ENCODE peak calls at places on chromosomes 3 and 15, in six cellular contexts. W is transverse colon, M is endodermal cell, E is HCT116, B is Peyer's patch, C is body of pancreas. O is an unnamed sample.

GRCh38 chr3:14345496-14346150 is 56.8 kb upstream of the SLC6A6 start:
- DNase-seq in B (no peak), W (no peak), E (no peak), M (no peak), C (no peak), O (no peak)

GRCh38 chr3:107377151-107377550 is at the start of gene CCDC54:
- DNase-seq in C (no peak), M (no peak), B (no peak), E (no peak), W (no peak), O (no peak)

GRCh38 chr3:18288243-18288642 is 136.9 kb downstream of the SATB1 start:
- DNase-seq in B (no peak), C (peak; percentile 44), M (no peak), W (no peak), E (no peak), O (no peak)

GRCh38 chr3:112303811-112304325 is 9.9 kb upstream of the SLC9C1 start:
- DNase-seq in E (no peak), C (no peak), M (peak; percentile 75), W (no peak), B (no peak), O (no peak)

GRCh38 chr15:41790756-41791546 is 16.7 kb downstream of the MAPKBP1 start:
- DNase-seq in C (no peak), B (no peak), E (peak; percentile 28), M (no peak), W (no peak), O (no peak)

GRCh38 chr3:105353485-105354161 is 13.1 kb upstream of the ALCAM start:
- DNase-seq in C (peak; percentile 21), E (no peak), W (no peak), B (no peak), M (peak; percentile 84), O (peak; percentile 30)

GRCh38 chr3:32340639-32341365 is 50.9 kb upstream of the CMTM7 start:
- DNase-seq in B (no peak), E (no peak), W (peak; percentile 27), M (no peak), C (peak; percentile 37), O (no peak)

GRCh38 chr3:49377483-49377882 is 19.3 kb upstream of the GPX1 start:
- DNase-seq in E (no peak), B (no peak), C (no peak), M (no peak), W (no peak), O (no peak)

GRCh38 chr15:29842290-29842689 is 20.0 kb upstream of the TJP1 start:
- DNase-seq in B (no peak), E (no peak), W (no peak), C (no peak), M (no peak), O (no peak)

GRCh38 chr3:23666818-23667217 is 138.9 kb upstream of the UBE2E1 start:
- DNase-seq in W (no peak), M (no peak), B (no peak), E (no peak), C (no peak), O (no peak)

GRCh38 chr3:114983248-114983647 is 163.8 kb downstream of the ZBTB20 start:
- DNase-seq in E (no peak), M (no peak), W (no peak), B (no peak), C (no peak), O (no peak)

GRCh38 chr3:177451940-177452484 is 254.7 kb upstream of the TBL1XR1 start:
- DNase-seq in W (no peak), C (no peak), E (no peak), B (no peak), M (no peak), O (no peak)

GRCh38 chr3:152445227-152445626 is 176.5 kb downstream of the MBNL1 start:
- DNase-seq in C (no peak), M (no peak), E (no peak), W (no peak), B (no peak), O (no peak)

GRCh38 chr3:160038862-160039562 is 50.4 kb downstream of the IL12A start:
- DNase-seq in B (no peak), M (peak; percentile 79), E (no peak), W (no peak), C (peak; percentile 72), O (peak; percentile 30)

GRCh38 chr15:67820992-67821783 is 4.1 kb upstream of the SKOR1 start:
- DNase-seq in C (peak; percentile 59), B (peak; percentile 57), E (no peak), W (peak; percentile 32), M (peak; percentile 93), O (peak; percentile 67)

GRCh38 chr3:177618873-177619771 is 421.8 kb upstream of the TBL1XR1 start:
- DNase-seq in W (no peak), B (no peak), C (no peak), E (no peak), M (no peak), O (no peak)

GRCh38 chr3:42906085-42906904 is at the start of gene ZNF662:
- DNase-seq in E (no peak), M (no peak), C (peak; percentile 67), B (peak; percentile 66), W (peak; percentile 42), O (no peak)

GRCh38 chr3:37662708-37663107 is 199.0 kb upstream of the CTDSPL start:
- DNase-seq in M (no peak), B (no peak), W (no peak), C (no peak), E (no peak), O (no peak)

GRCh38 chr3:86948840-86949239 is 42.1 kb downstream of the VGLL3 start:
- DNase-seq in M (no peak), C (no peak), B (no peak), W (no peak), E (no peak), O (no peak)

GRCh38 chr3:14862303-14862660 is 43.5 kb downstream of the FGD5 start:
- DNase-seq in B (no peak), W (no peak), M (no peak), E (no peak), C (no peak), O (no peak)

GRCh38 chr15:75891895-75892294 is 11.8 kb upstream of the FBXO22 start:
- DNase-seq in E (no peak), W (no peak), C (no peak), M (no peak), B (no peak), O (no peak)

GRCh38 chr3:46711305-46711704 is 6.4 kb downstream of the PRSS50 start:
- DNase-seq in M (no peak), C (peak; percentile 3), B (no peak), W (no peak), E (no peak), O (no peak)

GRCh38 chr3:66004244-66004643 is 34.5 kb downstream of the MAGI1 start:
- DNase-seq in E (no peak), M (no peak), B (no peak), C (no peak), W (no peak), O (no peak)

GRCh38 chr3:12966847-12967750 is 106.1 kb downstream of the IQSEC1 start:
- DNase-seq in M (no peak), W (peak; percentile 31), B (no peak), C (peak; percentile 45), E (no peak), O (peak; percentile 32)
- TF ChIP-seq CTCF in M (no peak), W (no peak), B (no peak), C (no peak), E (no peak), O (no peak)

GRCh38 chr15:22795206-22796063 is 9.0 kb downstream of the NIPA1 start:
- DNase-seq in B (no peak), M (peak; percentile 58), E (no peak), C (no peak), W (no peak), O (no peak)
- TF ChIP-seq CTCF in B (no peak), M (no peak), E (no peak), C (no peak), W (no peak), O (no peak)

DNA sequence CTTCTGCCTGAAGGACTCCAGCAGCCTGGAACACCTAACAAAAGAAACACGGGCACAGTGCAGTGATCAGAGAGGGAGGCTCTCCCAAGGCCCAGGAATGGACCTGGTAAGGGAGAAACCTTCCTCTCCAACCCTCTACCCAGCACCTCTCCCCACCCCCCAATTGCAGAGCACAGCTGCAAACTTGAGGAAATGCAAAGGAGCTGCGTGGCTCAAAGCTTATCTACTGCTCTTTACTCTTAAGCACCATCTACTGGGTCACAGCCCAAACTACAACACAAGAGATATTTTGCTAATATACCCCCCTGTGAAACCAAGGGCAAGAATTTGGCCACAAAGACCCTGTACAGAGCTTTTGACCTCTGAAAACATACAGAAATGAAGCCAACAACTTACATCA is 328.3 kb downstream of the OXSM start:
- DNase-seq in W (no peak), B (no peak), C (no peak), M (peak; percentile 74), E (no peak), O (no peak)
- TF ChIP-seq CTCF in W (no peak), B (no peak), C (no peak), M (peak; percentile 75), E (no peak), O (peak; percentile 47)

DNA sequence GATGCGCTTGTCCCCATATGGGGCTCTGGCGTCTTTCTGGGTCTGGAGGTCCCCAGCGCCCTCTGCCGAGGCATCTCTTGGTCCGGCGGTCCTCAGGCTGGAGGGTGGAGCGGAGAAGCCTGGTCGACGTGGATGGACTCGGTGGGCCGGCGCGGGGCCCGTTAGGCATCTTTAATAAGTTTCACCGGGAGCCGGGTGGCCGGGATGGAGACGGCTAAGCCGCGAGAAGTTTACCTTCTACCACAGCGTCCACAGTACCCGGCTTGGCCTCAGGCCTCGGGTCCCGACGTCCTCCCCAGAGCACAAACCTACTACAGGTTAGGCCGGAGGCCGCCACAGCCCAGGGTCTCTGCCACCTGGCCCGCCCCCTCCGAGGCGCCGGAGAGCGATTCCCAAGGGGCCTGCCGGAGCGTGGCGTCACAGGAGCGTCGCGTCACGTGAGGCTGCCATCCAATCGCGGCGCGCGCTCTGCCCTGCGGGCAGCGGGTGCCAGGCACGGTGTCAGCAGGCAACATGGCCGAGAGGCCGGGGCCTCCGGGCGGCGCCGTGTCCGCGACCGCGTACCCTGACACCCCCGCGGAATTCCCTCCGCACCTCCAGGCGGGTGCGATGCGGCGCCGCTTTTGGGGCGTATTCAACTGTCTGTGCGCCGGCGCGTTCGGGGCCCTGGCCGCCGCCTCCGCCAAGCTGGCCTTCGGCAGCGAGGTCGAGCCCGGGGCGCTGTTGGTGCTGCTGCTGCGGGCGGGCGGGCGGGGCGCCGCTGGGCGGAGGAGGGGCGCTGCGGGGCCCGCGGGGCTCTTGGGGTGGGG is at the start of gene TMEM42:
- DNase-seq in E (peak; percentile 78), W (peak; percentile 90), B (peak; percentile 93), M (peak; percentile 97), C (peak; percentile 91), O (peak; percentile 82)
- TF ChIP-seq CTCF in E (no peak), W (peak; percentile 15), B (no peak), M (peak; percentile 64), C (no peak), O (no peak)

O was measured in neural crest cell.